ENCODE peak calls at places on chromosomes 5 and 9, in four cellular contexts. B, N, R and T are unnamed samples.

GRCh38 chr5:87048156-87048555 is 219.5 kb upstream of the RASA1 start:
- DNase-seq in B (no peak), N (peak), R (no peak), T (no peak)

GRCh38 chr5:174307656-174308271 is 262.3 kb downstream of the NSG2 start:
- DNase-seq in B (no peak), N (no peak), R (no peak), T (no peak)

GRCh38 chr5:61653802-61654580 is 321.9 kb downstream of the ZSWIM6 start:
- DNase-seq in B (no peak), N (no peak), R (no peak), T (no peak)

GRCh38 chr5:161376034-161376433 is 170.5 kb downstream of the GABRB2 start:
- DNase-seq in B (no peak), N (no peak), R (no peak), T (no peak)

GRCh38 chr5:38673671-38674071 is 117.2 kb upstream of the LIFR start:
- DNase-seq in B (no peak), N (peak), R (peak), T (no peak)

GRCh38 chr9:110148384-110148783 is 59.6 kb downstream of the C9orf152 start:
- DNase-seq in B (peak), N (no peak), R (peak), T (peak)

GRCh38 chr5:157947156-157947555 is 88.2 kb upstream of the CLINT1 start:
- DNase-seq in B (no peak), N (no peak), R (no peak), T (no peak)

GRCh38 chr5:79564798-79565279 is 47.4 kb upstream of the TENT2 start:
- DNase-seq in B (no peak), N (no peak), R (no peak), T (no peak)

GRCh38 chr5:150313501-150313900 is 10.8 kb upstream of the ARSI start:
- DNase-seq in B (no peak), N (no peak), R (no peak), T (no peak)

GRCh38 chr5:43802651-43803050 is 199.7 kb downstream of the NNT start:
- DNase-seq in B (no peak), N (no peak), R (no peak), T (no peak)

GRCh38 chr5:139670369-139671095 is 22.4 kb downstream of the CXXC5 start:
- DNase-seq in B (peak), N (no peak), R (peak), T (peak)

GRCh38 chr9:117555964-117556629 is 141.2 kb upstream of the ASTN2 start:
- DNase-seq in B (peak), N (peak), R (peak), T (peak)

DNA sequence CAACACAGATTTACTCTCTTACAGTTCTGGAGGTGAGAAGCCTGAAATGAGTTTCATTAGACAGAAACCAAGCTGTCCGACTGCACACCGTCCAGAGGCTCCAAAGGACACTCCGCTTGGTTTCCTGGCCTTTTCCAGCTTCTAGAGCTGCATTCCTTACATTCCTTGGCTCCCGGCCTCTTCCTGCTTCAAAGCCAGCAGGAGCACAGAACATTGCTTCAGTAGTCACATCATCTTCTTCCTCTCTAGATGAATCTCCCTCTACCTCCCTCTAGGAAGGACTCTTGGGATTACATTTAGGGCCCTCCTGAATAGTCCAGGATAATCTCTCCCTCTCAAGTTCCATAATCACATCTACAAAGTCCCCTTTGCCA is 213.3 kb downstream of the CDK5RAP2 start:
- DNase-seq in B (no peak), N (peak), R (no peak), T (no peak)
- TF ChIP-seq CTCF in B (no peak), N (peak), R (no peak), T (no peak)

GRCh38 chr9:130732131-130732530 is 38.6 kb downstream of the EXOSC2 start:
- DNase-seq in B (no peak), N (no peak), R (no peak), T (no peak)
- TF ChIP-seq CTCF in B (no peak), N (no peak), R (peak), T (no peak)

GRCh38 chr9:128150594-128151342 is 1.5 kb downstream of the LCN2 start:
- DNase-seq in B (no peak), N (no peak), R (peak), T (no peak)
- TF ChIP-seq CTCF in B (no peak), N (peak), R (peak), T (peak)

GRCh38 chr9:104780796-104781395 is 17.0 kb downstream of the NIPSNAP3B start:
- DNase-seq in B (peak), N (peak), R (peak), T (no peak)
- TF ChIP-seq CTCF in B (peak), N (peak), R (peak), T (peak)

DNA sequence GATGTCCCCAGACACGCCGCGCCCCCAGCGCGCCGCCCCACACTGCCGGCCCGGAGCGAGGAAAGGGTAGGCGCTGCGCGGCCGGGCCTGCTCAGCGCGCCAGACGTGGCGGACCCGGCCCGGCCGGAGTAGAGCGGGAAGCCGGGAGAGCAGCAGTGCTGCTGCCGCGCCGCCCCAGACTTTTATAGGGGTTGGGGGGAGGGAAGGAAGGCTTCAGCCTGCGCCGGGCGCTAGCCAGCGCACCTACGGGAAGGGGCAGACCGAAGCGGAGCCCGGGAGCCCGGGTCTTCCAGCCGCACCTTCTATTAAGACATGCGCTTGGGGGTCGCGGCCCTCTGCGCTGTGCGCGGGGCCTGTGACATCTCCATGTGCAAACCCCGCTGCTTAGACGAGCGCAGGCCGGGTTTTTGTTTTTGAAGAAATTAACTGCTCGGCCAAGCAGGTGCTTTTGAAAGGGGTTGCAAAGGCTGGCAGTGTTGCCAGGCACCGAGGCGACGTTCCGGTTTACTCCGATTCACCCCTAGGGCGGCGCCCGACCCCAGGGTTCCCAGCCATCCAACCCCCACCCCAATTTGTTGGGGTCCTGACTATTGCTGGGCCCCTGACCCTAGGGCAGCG is 361 bp upstream of the PAX5 start:
- DNase-seq in B (peak), N (no peak), R (peak), T (peak)
- TF ChIP-seq CTCF in B (peak), N (no peak), R (peak), T (peak)

DNA sequence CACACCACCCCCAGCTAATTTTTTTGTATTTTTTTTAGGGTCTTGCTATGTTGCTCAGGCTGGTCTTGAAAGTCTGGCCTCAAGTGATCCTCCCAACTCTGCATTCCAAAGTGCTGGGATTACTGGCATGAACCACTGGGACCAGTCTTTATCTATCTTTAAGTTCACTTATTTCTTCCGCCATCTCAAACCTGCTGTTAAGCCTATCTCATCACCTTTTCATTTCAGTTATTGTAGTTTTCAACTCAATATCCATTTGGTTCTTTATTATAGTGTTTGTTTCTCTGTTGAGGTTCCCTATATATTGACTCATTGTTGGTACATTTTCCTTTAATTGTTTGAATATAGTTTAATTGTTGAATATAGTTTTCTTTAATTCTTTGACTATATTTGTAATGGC is 48.1 kb downstream of the GALNT12 start:
- DNase-seq in B (no peak), N (no peak), R (no peak), T (no peak)
- TF ChIP-seq CTCF in B (no peak), N (no peak), R (no peak), T (no peak)